ENCODE peak calls at places on chromosomes 1 and 21, in five cellular contexts. B is GDM1; U is H1; R is CD8-positive, alpha-beta memory T cell; S is retina. K is an unnamed sample.
A peak's percentile ranks its signal among the peaks of the same experiment; 100 is the strongest.

GRCh38 chr21:44618909-44619308 is 7.0 kb downstream of the KRTAP10-8 start:
- DNase-seq in R (peak; percentile 81), S (no peak), B (no peak), U (no peak), K (no peak)

GRCh38 chr1:237139732-237140131 is 97.7 kb downstream of the RYR2 start:
- DNase-seq in R (no peak), B (no peak), U (no peak), S (no peak), K (no peak)

GRCh38 chr1:37765937-37766664 is 1.2 kb upstream of the EPHA10 start:
- DNase-seq in B (no peak), S (peak; percentile 51), U (peak; percentile 72), R (no peak), K (no peak)

GRCh38 chr1:109827466-109827865 is 63.7 kb upstream of the EPS8L3 start:
- DNase-seq in B (no peak), U (no peak), S (no peak), R (no peak), K (no peak)

GRCh38 chr1:208047975-208048374 is 137.1 kb upstream of the CD34 start:
- DNase-seq in S (no peak), U (no peak), B (no peak), R (no peak), K (no peak)

GRCh38 chr1:222250376-222250775 is 297.5 kb downstream of the HHIPL2 start:
- DNase-seq in B (no peak), R (no peak), U (no peak), S (no peak), K (no peak)

GRCh38 chr1:37567023-37567422 is 10.3 kb downstream of the DNALI1 start:
- DNase-seq in B (no peak), S (no peak), R (no peak), U (no peak), K (no peak)

GRCh38 chr1:115317101-115318012 is 20.7 kb downstream of the NGF start:
- DNase-seq in B (no peak), U (no peak), R (no peak), S (no peak), K (no peak)

GRCh38 chr1:101112051-101112770 is 86.6 kb upstream of the DPH5 start:
- DNase-seq in R (peak; percentile 88), U (no peak), B (peak; percentile 76), S (peak; percentile 36), K (peak; percentile 42)

GRCh38 chr1:228459091-228459993 is 27.8 kb upstream of the RNF187 start:
- DNase-seq in S (peak; percentile 86), R (peak; percentile 69), B (peak; percentile 45), U (peak; percentile 85), K (peak; percentile 49)

GRCh38 chr1:208476825-208477170 is 232.6 kb upstream of the PLXNA2 start:
- DNase-seq in U (no peak), S (no peak), B (no peak), R (no peak), K (no peak)

GRCh38 chr21:45721656-45722055 is 78.1 kb downstream of the PCBP3 start:
- DNase-seq in B (no peak), U (no peak), S (no peak), R (no peak), K (no peak)

GRCh38 chr1:233121947-233122559 is 171.6 kb downstream of the NTPCR start:
- DNase-seq in B (no peak), R (no peak), U (no peak), S (no peak), K (no peak)

GRCh38 chr1:202587859-202588480 is 122.3 kb downstream of the SYT2 start:
- DNase-seq in B (no peak), U (no peak), R (no peak), S (no peak), K (no peak)

GRCh38 chr1:234604726-234605492 is 5.1 kb downstream of the IRF2BP2 start:
- DNase-seq in S (no peak), R (no peak), U (no peak), B (no peak), K (peak; percentile 84)

GRCh38 chr1:207845109-207845508 is 65.8 kb downstream of the CD34 start:
- DNase-seq in S (no peak), U (no peak), R (no peak), B (no peak), K (no peak)

GRCh38 chr1:37661401-37661800 is 26.7 kb upstream of the RSPO1 start:
- DNase-seq in R (no peak), U (no peak), S (peak; percentile 46), B (no peak), K (no peak)

GRCh38 chr1:18466676-18467075 is 14.1 kb upstream of the KLHDC7A start:
- DNase-seq in B (no peak), R (no peak), S (no peak), U (no peak), K (no peak)

GRCh38 chr1:240314845-240315746 is 223.4 kb downstream of the FMN2 start:
- DNase-seq in B (no peak), S (no peak), R (no peak), U (no peak), K (no peak)

GRCh38 chr1:193726722-193727121 is 540.3 kb upstream of the B3GALT2 start:
- DNase-seq in U (no peak), R (no peak), S (no peak), B (no peak), K (no peak)

GRCh38 chr1:150161747-150162581 is 12.2 kb downstream of the PLEKHO1 start:
- DNase-seq in B (no peak), U (no peak), S (no peak), R (no peak), K (no peak)

GRCh38 chr21:45985471-45986315 is 4.1 kb downstream of the COL6A1 start:
- DNase-seq in B (no peak), U (no peak), S (no peak), R (no peak), K (no peak)

GRCh38 chr1:226457307-226457712 is 49.4 kb upstream of the PARP1 start:
- DNase-seq in U (peak; percentile 79), S (no peak), B (no peak), R (peak; percentile 72), K (no peak)

K was measured in CMK.